ENCODE peak calls at places on chromosomes 6 and 20, in six cellular contexts. One of them, this sample, is unnamed.

GRCh38 chr6:157879873-157880254 is 56.8 kb downstream of the SNX9 start:
- DNase-seq in hepatic stellate cell: no peak
- DNase-seq in HFFc6: no peak
- DNase-seq in CD8-positive, alpha-beta memory T cell: no peak
- DNase-seq in activated naive CD8-positive, alpha-beta T cell treated with anti-CD3 and anti-CD28 coated beads, Interleukin-2, amount 50 U/mL, for 24 hours: no peak
- DNase-seq in effector memory CD4-positive, alpha-beta T cell: no peak
- DNase-seq in this sample: no peak

GRCh38 chr6:42320762-42321161 is 103.1 kb upstream of the MRPS10 start:
- DNase-seq in effector memory CD4-positive, alpha-beta T cell: no peak
- DNase-seq in CD8-positive, alpha-beta memory T cell: no peak
- DNase-seq in HFFc6: peak
- DNase-seq in hepatic stellate cell: no peak
- DNase-seq in activated naive CD8-positive, alpha-beta T cell treated with anti-CD3 and anti-CD28 coated beads, Interleukin-2, amount 50 U/mL, for 24 hours: no peak
- DNase-seq in this sample: no peak

GRCh38 chr6:115634131-115634530 is 426.6 kb downstream of the FRK start:
- DNase-seq in activated naive CD8-positive, alpha-beta T cell treated with anti-CD3 and anti-CD28 coated beads, Interleukin-2, amount 50 U/mL, for 24 hours: no peak
- DNase-seq in CD8-positive, alpha-beta memory T cell: no peak
- DNase-seq in hepatic stellate cell: no peak
- DNase-seq in HFFc6: no peak
- DNase-seq in effector memory CD4-positive, alpha-beta T cell: no peak
- DNase-seq in this sample: no peak

GRCh38 chr6:147642458-147642857 is 134.0 kb downstream of the SAMD5 start:
- DNase-seq in activated naive CD8-positive, alpha-beta T cell treated with anti-CD3 and anti-CD28 coated beads, Interleukin-2, amount 50 U/mL, for 24 hours: no peak
- DNase-seq in effector memory CD4-positive, alpha-beta T cell: no peak
- DNase-seq in CD8-positive, alpha-beta memory T cell: no peak
- DNase-seq in hepatic stellate cell: no peak
- DNase-seq in HFFc6: no peak
- DNase-seq in this sample: no peak

GRCh38 chr6:152246554-152247337 is 390.4 kb downstream of the SYNE1 start:
- DNase-seq in activated naive CD8-positive, alpha-beta T cell treated with anti-CD3 and anti-CD28 coated beads, Interleukin-2, amount 50 U/mL, for 24 hours: no peak
- DNase-seq in hepatic stellate cell: peak
- DNase-seq in effector memory CD4-positive, alpha-beta T cell: no peak
- DNase-seq in HFFc6: peak
- DNase-seq in CD8-positive, alpha-beta memory T cell: no peak
- DNase-seq in this sample: no peak

GRCh38 chr6:160750276-160750689 is 48.2 kb downstream of the PLG start:
- DNase-seq in hepatic stellate cell: no peak
- DNase-seq in CD8-positive, alpha-beta memory T cell: no peak
- DNase-seq in HFFc6: no peak
- DNase-seq in activated naive CD8-positive, alpha-beta T cell treated with anti-CD3 and anti-CD28 coated beads, Interleukin-2, amount 50 U/mL, for 24 hours: no peak
- DNase-seq in effector memory CD4-positive, alpha-beta T cell: no peak
- DNase-seq in this sample: no peak

GRCh38 chr6:95574811-95575210 is 2.5 kb upstream of the MANEA start:
- DNase-seq in activated naive CD8-positive, alpha-beta T cell treated with anti-CD3 and anti-CD28 coated beads, Interleukin-2, amount 50 U/mL, for 24 hours: no peak
- DNase-seq in HFFc6: peak
- DNase-seq in CD8-positive, alpha-beta memory T cell: no peak
- DNase-seq in hepatic stellate cell: no peak
- DNase-seq in effector memory CD4-positive, alpha-beta T cell: no peak
- DNase-seq in this sample: no peak

GRCh38 chr20:46546293-46546692 is 4.2 kb downstream of the OCSTAMP start:
- DNase-seq in activated naive CD8-positive, alpha-beta T cell treated with anti-CD3 and anti-CD28 coated beads, Interleukin-2, amount 50 U/mL, for 24 hours: no peak
- DNase-seq in hepatic stellate cell: no peak
- DNase-seq in HFFc6: no peak
- DNase-seq in effector memory CD4-positive, alpha-beta T cell: no peak
- DNase-seq in CD8-positive, alpha-beta memory T cell: no peak
- DNase-seq in this sample: no peak

GRCh38 chr6:78911218-78911617 is 43.9 kb downstream of the IRAK1BP1 start:
- DNase-seq in hepatic stellate cell: no peak
- DNase-seq in activated naive CD8-positive, alpha-beta T cell treated with anti-CD3 and anti-CD28 coated beads, Interleukin-2, amount 50 U/mL, for 24 hours: no peak
- DNase-seq in CD8-positive, alpha-beta memory T cell: no peak
- DNase-seq in effector memory CD4-positive, alpha-beta T cell: no peak
- DNase-seq in HFFc6: no peak
- DNase-seq in this sample: no peak

GRCh38 chr20:15166744-15167143 is 829.3 kb upstream of the FLRT3 start:
- DNase-seq in hepatic stellate cell: no peak
- DNase-seq in HFFc6: no peak
- DNase-seq in CD8-positive, alpha-beta memory T cell: no peak
- DNase-seq in activated naive CD8-positive, alpha-beta T cell treated with anti-CD3 and anti-CD28 coated beads, Interleukin-2, amount 50 U/mL, for 24 hours: no peak
- DNase-seq in effector memory CD4-positive, alpha-beta T cell: no peak
- DNase-seq in this sample: no peak

GRCh38 chr6:105988321-105988720 is 97.8 kb upstream of the PRDM1 start:
- DNase-seq in HFFc6: peak
- DNase-seq in CD8-positive, alpha-beta memory T cell: no peak
- DNase-seq in activated naive CD8-positive, alpha-beta T cell treated with anti-CD3 and anti-CD28 coated beads, Interleukin-2, amount 50 U/mL, for 24 hours: no peak
- DNase-seq in hepatic stellate cell: no peak
- DNase-seq in effector memory CD4-positive, alpha-beta T cell: no peak
- DNase-seq in this sample: no peak

GRCh38 chr6:132114201-132114860 is 163.2 kb upstream of the CCN2 start:
- DNase-seq in effector memory CD4-positive, alpha-beta T cell: no peak
- DNase-seq in HFFc6: no peak
- DNase-seq in activated naive CD8-positive, alpha-beta T cell treated with anti-CD3 and anti-CD28 coated beads, Interleukin-2, amount 50 U/mL, for 24 hours: no peak
- DNase-seq in hepatic stellate cell: no peak
- DNase-seq in CD8-positive, alpha-beta memory T cell: no peak
- DNase-seq in this sample: no peak